ENCODE peak calls at places on chromosomes 11 and 22, in five cellular contexts. One of them, this sample, is unnamed.

GRCh38 chr11:110505514-110506284 is 76.0 kb downstream of the FDX1 start:
- DNase-seq in WERI-Rb-1: no peak
- DNase-seq in upper lobe of right lung: no peak
- DNase-seq in SK-N-SH: no peak
- DNase-seq in endothelial cell of umbilical vein: no peak
- DNase-seq in this sample: no peak

GRCh38 chr11:61700221-61700620 is 20.0 kb downstream of the DAGLA start:
- DNase-seq in SK-N-SH: no peak
- DNase-seq in upper lobe of right lung: peak
- DNase-seq in WERI-Rb-1: no peak
- DNase-seq in endothelial cell of umbilical vein: no peak
- DNase-seq in this sample: peak

GRCh38 chr11:130465259-130465658 is 16.8 kb downstream of the ADAMTS15 start:
- DNase-seq in endothelial cell of umbilical vein: no peak
- DNase-seq in upper lobe of right lung: no peak
- DNase-seq in SK-N-SH: no peak
- DNase-seq in WERI-Rb-1: no peak
- DNase-seq in this sample: peak

GRCh38 chr11:2531277-2531986 is 86.6 kb downstream of the KCNQ1 start:
- DNase-seq in endothelial cell of umbilical vein: peak
- DNase-seq in upper lobe of right lung: peak
- DNase-seq in SK-N-SH: peak
- DNase-seq in WERI-Rb-1: peak
- DNase-seq in this sample: peak

GRCh38 chr11:111555255-111555654 is 14.7 kb downstream of the LAYN start:
- DNase-seq in SK-N-SH: no peak
- DNase-seq in WERI-Rb-1: no peak
- DNase-seq in upper lobe of right lung: no peak
- DNase-seq in endothelial cell of umbilical vein: no peak
- DNase-seq in this sample: peak

GRCh38 chr11:113114452-113115027 is 153.3 kb downstream of the NCAM1 start:
- DNase-seq in upper lobe of right lung: no peak
- DNase-seq in endothelial cell of umbilical vein: no peak
- DNase-seq in SK-N-SH: peak
- DNase-seq in WERI-Rb-1: peak
- DNase-seq in this sample: peak

GRCh38 chr11:75328426-75329277 is 22.8 kb downstream of the ARRB1 start:
- DNase-seq in WERI-Rb-1: peak
- DNase-seq in endothelial cell of umbilical vein: peak
- DNase-seq in SK-N-SH: peak
- DNase-seq in upper lobe of right lung: peak
- DNase-seq in this sample: peak

GRCh38 chr22:37747090-37747714 is 50.4 kb downstream of the TRIOBP start:
- DNase-seq in endothelial cell of umbilical vein: peak
- DNase-seq in SK-N-SH: peak
- DNase-seq in upper lobe of right lung: no peak
- DNase-seq in WERI-Rb-1: no peak
- DNase-seq in this sample: peak

GRCh38 chr22:43838571-43839307 is 23.6 kb downstream of the SULT4A1 start:
- DNase-seq in endothelial cell of umbilical vein: no peak
- DNase-seq in upper lobe of right lung: no peak
- DNase-seq in WERI-Rb-1: no peak
- DNase-seq in SK-N-SH: no peak
- DNase-seq in this sample: no peak

GRCh38 chr11:69203901-69204245 is 48.1 kb downstream of the SMIM38 start:
- DNase-seq in upper lobe of right lung: no peak
- DNase-seq in WERI-Rb-1: no peak
- DNase-seq in endothelial cell of umbilical vein: no peak
- DNase-seq in SK-N-SH: no peak
- DNase-seq in this sample: no peak

GRCh38 chr11:111344032-111344431 is 35.0 kb downstream of the POU2AF1 start:
- DNase-seq in SK-N-SH: no peak
- DNase-seq in WERI-Rb-1: no peak
- DNase-seq in endothelial cell of umbilical vein: no peak
- DNase-seq in upper lobe of right lung: no peak
- DNase-seq in this sample: peak

GRCh38 chr11:115848614-115849013 is 344.4 kb upstream of the CADM1 start:
- DNase-seq in endothelial cell of umbilical vein: no peak
- DNase-seq in upper lobe of right lung: no peak
- DNase-seq in SK-N-SH: no peak
- DNase-seq in WERI-Rb-1: no peak
- DNase-seq in this sample: no peak

GRCh38 chr11:2107941-2108630 is 31.1 kb downstream of the IGF2 start:
- DNase-seq in SK-N-SH: no peak
- DNase-seq in WERI-Rb-1: no peak
- DNase-seq in endothelial cell of umbilical vein: no peak
- DNase-seq in upper lobe of right lung: no peak
- DNase-seq in this sample: no peak

GRCh38 chr11:36295926-36296325 is at the start of gene PRR5L:
- DNase-seq in SK-N-SH: no peak
- DNase-seq in WERI-Rb-1: no peak
- DNase-seq in endothelial cell of umbilical vein: no peak
- DNase-seq in upper lobe of right lung: no peak
- DNase-seq in this sample: no peak

GRCh38 chr22:47954107-47954506 is 1191.7 kb downstream of the TBC1D22A start:
- DNase-seq in SK-N-SH: no peak
- DNase-seq in endothelial cell of umbilical vein: no peak
- DNase-seq in WERI-Rb-1: no peak
- DNase-seq in upper lobe of right lung: no peak
- DNase-seq in this sample: no peak

GRCh38 chr11:92979176-92979575 is 9.7 kb downstream of the MTNR1B start:
- DNase-seq in upper lobe of right lung: no peak
- DNase-seq in WERI-Rb-1: no peak
- DNase-seq in SK-N-SH: peak
- DNase-seq in endothelial cell of umbilical vein: no peak
- DNase-seq in this sample: peak

GRCh38 chr22:18935889-18936529 is at the start of gene PRODH:
- DNase-seq in upper lobe of right lung: no peak
- DNase-seq in WERI-Rb-1: no peak
- DNase-seq in SK-N-SH: no peak
- DNase-seq in endothelial cell of umbilical vein: no peak
- DNase-seq in this sample: no peak

GRCh38 chr11:66979336-66979980 is 4.4 kb downstream of the C11orf86 start:
- DNase-seq in WERI-Rb-1: no peak
- DNase-seq in endothelial cell of umbilical vein: no peak
- DNase-seq in SK-N-SH: no peak
- DNase-seq in upper lobe of right lung: no peak
- DNase-seq in this sample: no peak

GRCh38 chr11:70616938-70617674 is 218.8 kb downstream of the CTTN start:
- DNase-seq in upper lobe of right lung: no peak
- DNase-seq in SK-N-SH: no peak
- DNase-seq in endothelial cell of umbilical vein: no peak
- DNase-seq in WERI-Rb-1: no peak
- DNase-seq in this sample: no peak

GRCh38 chr22:42695294-42695693 is 25.4 kb downstream of the A4GALT start:
- DNase-seq in upper lobe of right lung: no peak
- DNase-seq in WERI-Rb-1: no peak
- DNase-seq in endothelial cell of umbilical vein: no peak
- DNase-seq in SK-N-SH: no peak
- DNase-seq in this sample: no peak

GRCh38 chr22:42697542-42698013 is 23.1 kb downstream of the A4GALT start:
- DNase-seq in SK-N-SH: no peak
- DNase-seq in upper lobe of right lung: no peak
- DNase-seq in endothelial cell of umbilical vein: peak
- DNase-seq in WERI-Rb-1: no peak
- DNase-seq in this sample: peak

GRCh38 chr22:42699281-42699681 is 21.4 kb downstream of the A4GALT start:
- DNase-seq in upper lobe of right lung: no peak
- DNase-seq in SK-N-SH: no peak
- DNase-seq in endothelial cell of umbilical vein: no peak
- DNase-seq in WERI-Rb-1: no peak
- DNase-seq in this sample: no peak

GRCh38 chr22:42693763-42694683 is 26.6 kb downstream of the A4GALT start:
- DNase-seq in endothelial cell of umbilical vein: no peak
- DNase-seq in upper lobe of right lung: no peak
- DNase-seq in WERI-Rb-1: no peak
- DNase-seq in SK-N-SH: no peak
- DNase-seq in this sample: no peak

GRCh38 chr22:42696331-42696967 is 24.2 kb downstream of the A4GALT start:
- DNase-seq in WERI-Rb-1: no peak
- DNase-seq in endothelial cell of umbilical vein: no peak
- DNase-seq in SK-N-SH: no peak
- DNase-seq in upper lobe of right lung: no peak
- DNase-seq in this sample: no peak
- H3K4me3 ChIP-seq in WERI-Rb-1: no peak
- H3K4me3 ChIP-seq in endothelial cell of umbilical vein: no peak
- H3K4me3 ChIP-seq in SK-N-SH: no peak
- H3K4me3 ChIP-seq in upper lobe of right lung: no peak
- H3K4me3 ChIP-seq in this sample: no peak

GRCh38 chr11:44825058-44825795 is 98.5 kb downstream of the TSPAN18 start:
- DNase-seq in SK-N-SH: no peak
- DNase-seq in upper lobe of right lung: peak
- DNase-seq in WERI-Rb-1: no peak
- DNase-seq in endothelial cell of umbilical vein: no peak
- DNase-seq in this sample: no peak

GRCh38 chr11:44826922-44827643 is 100.3 kb downstream of the TSPAN18 start:
- DNase-seq in WERI-Rb-1: no peak
- DNase-seq in endothelial cell of umbilical vein: no peak
- DNase-seq in upper lobe of right lung: peak
- DNase-seq in SK-N-SH: no peak
- DNase-seq in this sample: no peak

GRCh38 chr11:44823920-44824704 is 97.3 kb downstream of the TSPAN18 start:
- DNase-seq in endothelial cell of umbilical vein: peak
- DNase-seq in SK-N-SH: no peak
- DNase-seq in WERI-Rb-1: no peak
- DNase-seq in upper lobe of right lung: peak
- DNase-seq in this sample: no peak

GRCh38 chr11:44822369-44822768 is 95.6 kb downstream of the TSPAN18 start:
- DNase-seq in SK-N-SH: no peak
- DNase-seq in endothelial cell of umbilical vein: no peak
- DNase-seq in upper lobe of right lung: no peak
- DNase-seq in WERI-Rb-1: no peak
- DNase-seq in this sample: no peak

DNA sequence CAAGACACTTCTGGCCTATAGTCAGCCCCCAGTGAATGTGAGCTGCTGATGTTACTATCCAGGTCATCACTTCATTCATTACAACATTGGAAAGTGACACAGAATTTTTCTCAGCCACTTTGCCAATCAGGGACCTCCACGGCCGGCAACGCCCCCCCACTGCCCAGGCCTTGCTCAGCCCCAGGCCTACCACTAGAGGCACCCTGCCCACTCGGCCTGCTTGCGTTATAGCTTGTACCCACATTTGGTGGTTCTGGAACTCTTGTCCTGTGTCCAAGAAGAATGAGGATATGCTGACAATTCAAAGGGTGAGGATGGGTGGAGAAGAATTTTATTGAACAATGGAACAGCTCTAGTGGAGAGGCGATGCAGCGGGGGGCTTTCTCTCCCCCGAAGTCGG is 96.2 kb downstream of the TSPAN18 start:
- DNase-seq in SK-N-SH: no peak
- DNase-seq in endothelial cell of umbilical vein: no peak
- DNase-seq in WERI-Rb-1: no peak
- DNase-seq in upper lobe of right lung: peak
- DNase-seq in this sample: no peak
- TF ChIP-seq CTCF in SK-N-SH: peak
- TF ChIP-seq CTCF in endothelial cell of umbilical vein: peak
- TF ChIP-seq CTCF in WERI-Rb-1: peak
- TF ChIP-seq CTCF in upper lobe of right lung: peak
- TF ChIP-seq CTCF in this sample: peak

GRCh38 chr11:5841797-5842196 is at the start of gene OR52E6:
- DNase-seq in SK-N-SH: no peak
- DNase-seq in WERI-Rb-1: no peak
- DNase-seq in upper lobe of right lung: no peak
- DNase-seq in endothelial cell of umbilical vein: no peak
- DNase-seq in this sample: no peak
- H3K4me3 ChIP-seq in SK-N-SH: no peak
- H3K4me3 ChIP-seq in WERI-Rb-1: no peak
- H3K4me3 ChIP-seq in upper lobe of right lung: no peak
- H3K4me3 ChIP-seq in endothelial cell of umbilical vein: no peak
- H3K4me3 ChIP-seq in this sample: no peak

GRCh38 chr22:39999144-39999757 is 4.5 kb downstream of the FAM83F start:
- DNase-seq in endothelial cell of umbilical vein: no peak
- DNase-seq in upper lobe of right lung: no peak
- DNase-seq in SK-N-SH: no peak
- DNase-seq in WERI-Rb-1: peak
- DNase-seq in this sample: peak
- TF ChIP-seq CTCF in endothelial cell of umbilical vein: no peak
- TF ChIP-seq CTCF in upper lobe of right lung: no peak
- TF ChIP-seq CTCF in SK-N-SH: peak
- TF ChIP-seq CTCF in WERI-Rb-1: peak
- TF ChIP-seq CTCF in this sample: peak

GRCh38 chr11:47979378-47980092 is 824 bp upstream of the PTPRJ start:
- DNase-seq in endothelial cell of umbilical vein: peak
- DNase-seq in WERI-Rb-1: peak
- DNase-seq in SK-N-SH: peak
- DNase-seq in upper lobe of right lung: no peak
- DNase-seq in this sample: no peak
- H3K4me3 ChIP-seq in endothelial cell of umbilical vein: no peak
- H3K4me3 ChIP-seq in WERI-Rb-1: peak
- H3K4me3 ChIP-seq in SK-N-SH: peak
- H3K4me3 ChIP-seq in upper lobe of right lung: peak
- H3K4me3 ChIP-seq in this sample: peak

DNA sequence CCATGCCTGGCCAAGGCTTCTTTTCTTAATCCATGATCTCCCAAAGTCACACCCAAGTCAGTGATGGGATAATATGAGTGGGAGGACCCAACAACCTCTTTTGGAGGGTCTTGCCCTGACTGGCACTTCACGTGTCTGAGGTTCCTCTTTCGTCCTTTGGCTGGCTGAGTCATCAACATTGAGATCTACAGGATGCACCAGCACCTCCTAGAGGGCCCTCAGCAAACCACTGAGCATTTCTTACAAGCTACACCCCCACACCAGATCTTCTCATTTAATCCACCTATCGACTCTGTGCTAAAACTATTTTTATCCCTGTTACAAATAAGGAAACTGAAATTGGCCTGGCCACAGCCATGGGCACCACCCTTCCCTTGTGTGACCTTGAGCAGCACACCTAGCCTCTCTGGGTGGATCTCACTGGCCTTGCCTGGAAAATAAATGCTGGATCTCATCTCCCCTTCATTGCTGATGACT is 63.4 kb downstream of the FLI1 start:
- DNase-seq in upper lobe of right lung: no peak
- DNase-seq in SK-N-SH: no peak
- DNase-seq in WERI-Rb-1: no peak
- DNase-seq in endothelial cell of umbilical vein: peak
- DNase-seq in this sample: peak
- TF ChIP-seq CTCF in upper lobe of right lung: peak
- TF ChIP-seq CTCF in SK-N-SH: peak
- TF ChIP-seq CTCF in WERI-Rb-1: peak
- TF ChIP-seq CTCF in endothelial cell of umbilical vein: peak
- TF ChIP-seq CTCF in this sample: peak

GRCh38 chr11:85930879-85931366 is 75.7 kb downstream of the CCDC83 start:
- DNase-seq in upper lobe of right lung: no peak
- DNase-seq in WERI-Rb-1: no peak
- DNase-seq in endothelial cell of umbilical vein: no peak
- DNase-seq in SK-N-SH: no peak
- DNase-seq in this sample: no peak

GRCh38 chr11:85939099-85940015 is 84.2 kb downstream of the CCDC83 start:
- DNase-seq in WERI-Rb-1: no peak
- DNase-seq in endothelial cell of umbilical vein: no peak
- DNase-seq in SK-N-SH: no peak
- DNase-seq in upper lobe of right lung: no peak
- DNase-seq in this sample: no peak

GRCh38 chr11:85934599-85935169 is 79.5 kb downstream of the CCDC83 start:
- DNase-seq in SK-N-SH: no peak
- DNase-seq in endothelial cell of umbilical vein: no peak
- DNase-seq in upper lobe of right lung: no peak
- DNase-seq in WERI-Rb-1: no peak
- DNase-seq in this sample: no peak

GRCh38 chr11:85937838-85938237 is 82.7 kb downstream of the CCDC83 start:
- DNase-seq in endothelial cell of umbilical vein: no peak
- DNase-seq in WERI-Rb-1: no peak
- DNase-seq in SK-N-SH: no peak
- DNase-seq in upper lobe of right lung: no peak
- DNase-seq in this sample: no peak

GRCh38 chr11:85935751-85936150 is 80.6 kb downstream of the CCDC83 start:
- DNase-seq in WERI-Rb-1: no peak
- DNase-seq in upper lobe of right lung: no peak
- DNase-seq in endothelial cell of umbilical vein: no peak
- DNase-seq in SK-N-SH: no peak
- DNase-seq in this sample: no peak
- H3K4me3 ChIP-seq in WERI-Rb-1: no peak
- H3K4me3 ChIP-seq in upper lobe of right lung: no peak
- H3K4me3 ChIP-seq in endothelial cell of umbilical vein: no peak
- H3K4me3 ChIP-seq in SK-N-SH: no peak
- H3K4me3 ChIP-seq in this sample: no peak